ENCODE peak calls at places on chromosomes 13 and 19, in six cellular contexts. H, U, N, Q, K and Y are unnamed samples.
A peak's percentile ranks its signal among the peaks of the same experiment; 100 is the strongest.

GRCh38 chr19:40358773-40359172 is 10.3 kb downstream of the PLD3 start:
- DNase-seq in Q (no peak), N (no peak), K (no peak), H (no peak), U (no peak), Y (no peak)

GRCh38 chr13:113653264-113654174 is 4.5 kb downstream of the ATP4B start:
- DNase-seq in K (no peak), Q (no peak), U (no peak), H (no peak), N (peak; percentile 22), Y (no peak)

GRCh38 chr19:46866407-46867132 is 5.8 kb downstream of the ARHGAP35 start:
- DNase-seq in Q (no peak), N (no peak), H (no peak), U (no peak), K (no peak), Y (no peak)

GRCh38 chr13:97474581-97474980 is 40.6 kb downstream of the RAP2A start:
- DNase-seq in H (no peak), U (no peak), Q (no peak), K (no peak), N (no peak), Y (no peak)

GRCh38 chr13:32195713-32196112 is 119.5 kb downstream of the ZAR1L start:
- DNase-seq in U (no peak), Q (no peak), N (no peak), H (peak; percentile 45), K (no peak), Y (no peak)

GRCh38 chr13:98461525-98462240 is 115.2 kb downstream of the STK24 start:
- DNase-seq in H (no peak), K (no peak), U (no peak), Q (no peak), N (no peak), Y (no peak)

GRCh38 chr13:92761710-92762109 is 464.9 kb upstream of the GPC6 start:
- DNase-seq in Q (no peak), U (no peak), N (no peak), H (no peak), K (no peak), Y (no peak)

GRCh38 chr19:45508931-45509691 is 1.8 kb downstream of the VASP start:
- DNase-seq in Q (no peak), K (peak; percentile 79), H (peak; percentile 71), U (peak; percentile 78), N (no peak), Y (no peak)

GRCh38 chr19:14089662-14090508 is 666 bp downstream of the SAMD1 start:
- DNase-seq in N (peak; percentile 40), K (peak; percentile 60), H (peak; percentile 35), Q (no peak), U (peak; percentile 57), Y (peak; percentile 45)

GRCh38 chr19:19061491-19061890 is 2.3 kb upstream of the SLC25A42 start:
- DNase-seq in Q (no peak), H (no peak), U (no peak), N (no peak), K (peak; percentile 55), Y (no peak)

GRCh38 chr13:60109285-60109684 is 54.4 kb downstream of the DIAPH3 start:
- DNase-seq in U (no peak), Q (no peak), H (no peak), N (no peak), K (no peak), Y (no peak)

GRCh38 chr19:35715981-35716734 is 1.6 kb upstream of the KMT2B start:
- DNase-seq in U (peak; percentile 60), Q (no peak), H (peak; percentile 9), N (no peak), K (peak; percentile 74), Y (peak; percentile 50)

GRCh38 chr19:31085125-31085524 is 264.1 kb downstream of the TSHZ3 start:
- DNase-seq in N (no peak), H (no peak), Q (no peak), U (no peak), K (no peak), Y (no peak)

GRCh38 chr19:40511487-40511886 is 44.7 kb downstream of the SPTBN4 start:
- DNase-seq in H (no peak), K (no peak), Q (no peak), U (no peak), N (no peak), Y (no peak)

GRCh38 chr13:48475230-48475629 is 57.6 kb downstream of the RCBTB2 start:
- DNase-seq in Q (no peak), K (no peak), U (no peak), H (no peak), N (no peak), Y (no peak)

GRCh38 chr19:49447485-49448431 is 3.9 kb downstream of the PIH1D1 start:
- DNase-seq in U (no peak), K (peak; percentile 63), Q (no peak), H (no peak), N (no peak), Y (no peak)

GRCh38 chr13:84668637-84669036 is 786.4 kb upstream of the SLITRK1 start:
- DNase-seq in H (no peak), N (no peak), U (no peak), Q (no peak), K (no peak), Y (no peak)

GRCh38 chr19:15323496-15324235 is 8.7 kb downstream of the BRD4 start:
- DNase-seq in H (no peak), U (no peak), K (peak; percentile 45), N (no peak), Q (no peak), Y (no peak)

GRCh38 chr19:10270180-10270615 is 722 bp upstream of the ICAM1 start:
- DNase-seq in H (no peak), N (peak; percentile 49), U (no peak), Q (no peak), K (peak; percentile 72), Y (no peak)

GRCh38 chr19:15445807-15446376 is 3.9 kb downstream of the WIZ start:
- DNase-seq in H (no peak), Q (no peak), U (no peak), N (no peak), K (peak; percentile 59), Y (no peak)

GRCh38 chr19:32692727-32693061 is 1.1 kb downstream of the NUDT19 start:
- DNase-seq in K (no peak), N (no peak), H (no peak), U (no peak), Q (no peak), Y (no peak)

GRCh38 chr13:36098080-36098479 is 33.1 kb downstream of the DCLK1 start:
- DNase-seq in Q (no peak), K (no peak), H (no peak), N (no peak), U (no peak), Y (no peak)

GRCh38 chr19:15780595-15781418 is 6.7 kb upstream of the OR10H5 start:
- DNase-seq in K (no peak), U (no peak), N (no peak), H (no peak), Q (no peak), Y (no peak)

GRCh38 chr13:21895769-21896168 is 224.9 kb downstream of the FGF9 start:
- DNase-seq in N (no peak), H (no peak), K (no peak), Q (no peak), U (no peak), Y (no peak)

GRCh38 chr13:45615501-45616101 is at the start of gene ERICH6B:
- DNase-seq in K (peak; percentile 20), H (peak; percentile 37), N (no peak), U (peak; percentile 58), Q (no peak), Y (peak; percentile 63)

GRCh38 chr19:10988921-10989320 is 28.1 kb downstream of the SMARCA4 start:
- DNase-seq in K (no peak), H (no peak), U (no peak), Q (no peak), N (no peak), Y (no peak)

GRCh38 chr13:74575729-74576125 is 441.5 kb upstream of the KLF12 start:
- DNase-seq in N (peak; percentile 45), H (peak; percentile 59), K (peak; percentile 88), Q (no peak), U (peak; percentile 88), Y (peak; percentile 38)

GRCh38 chr19:49613374-49613773 is 22.4 kb downstream of the PRR12 start:
- DNase-seq in Q (no peak), H (peak; percentile 16), U (no peak), N (no peak), K (no peak), Y (no peak)

GRCh38 chr19:46368116-46368515 is 21.2 kb downstream of the PPP5C start:
- DNase-seq in Q (no peak), K (no peak), U (no peak), N (no peak), H (no peak), Y (no peak)

GRCh38 chr13:108957369-108958012 is 328.1 kb downstream of the MYO16 start:
- DNase-seq in N (no peak), U (no peak), K (no peak), H (peak; percentile 80), Q (no peak), Y (no peak)
- TF ChIP-seq CTCF in N (no peak), U (no peak), K (no peak), H (peak; percentile 31), Q (no peak), Y (no peak)

GRCh38 chr13:20188649-20189553 is 3.8 kb downstream of the GJB2 start:
- DNase-seq in H (no peak), Q (no peak), K (no peak), U (no peak), N (no peak), Y (no peak)
- TF ChIP-seq CTCF in H (peak; percentile 26), Q (peak; percentile 29), K (peak; percentile 30), U (peak; percentile 37), N (no peak), Y (peak; percentile 40)

GRCh38 chr13:25375727-25376358 is 4.1 kb downstream of the ATP8A2 start:
- DNase-seq in N (no peak), K (no peak), Q (peak; percentile 25), H (peak; percentile 28), U (peak; percentile 68), Y (peak; percentile 18)
- TF ChIP-seq CTCF in N (peak; percentile 74), K (peak; percentile 64), Q (peak; percentile 80), H (peak; percentile 79), U (peak; percentile 97), Y (peak; percentile 69)

GRCh38 chr19:56142897-56143434 is 1.9 kb downstream of the ZNF444 start:
- DNase-seq in K (no peak), U (no peak), H (no peak), Q (no peak), N (no peak), Y (no peak)

GRCh38 chr19:56145698-56146097 is 4.6 kb downstream of the ZNF444 start:
- DNase-seq in H (no peak), N (no peak), Q (no peak), U (no peak), K (no peak), Y (no peak)

GRCh38 chr19:56144816-56145215 is 3.7 kb downstream of the ZNF444 start:
- DNase-seq in Q (no peak), K (no peak), H (no peak), N (no peak), U (no peak), Y (no peak)

GRCh38 chr19:56142087-56142787 is 1.1 kb downstream of the ZNF444 start:
- DNase-seq in H (no peak), U (no peak), K (no peak), N (no peak), Q (no peak), Y (peak; percentile 41)

DNA sequence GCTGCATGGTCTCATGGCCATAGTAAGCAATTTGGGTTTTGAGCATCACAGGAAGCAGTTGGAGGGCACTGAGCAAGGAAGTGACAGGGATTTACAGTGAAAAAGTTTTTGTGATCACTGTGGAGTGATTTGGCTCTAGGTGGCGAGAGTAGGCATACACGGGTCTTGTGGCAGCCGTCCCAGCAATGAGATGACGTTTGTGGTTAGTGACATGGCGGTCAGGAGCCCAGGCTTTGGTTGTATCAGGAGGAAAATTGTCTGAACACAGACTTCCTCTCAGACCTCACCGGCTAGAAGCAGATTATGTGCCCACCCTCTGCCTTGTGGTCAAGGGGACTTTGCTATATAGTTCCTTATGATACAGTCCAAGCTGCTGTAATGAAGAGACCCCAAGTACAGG is 3.3 kb downstream of the ZNF444 start:
- DNase-seq in K (no peak), Q (no peak), U (no peak), N (no peak), H (no peak), Y (no peak)
- TF ChIP-seq CTCF in K (no peak), Q (no peak), U (no peak), N (no peak), H (no peak), Y (no peak)